ENCODE peak calls at places on chromosomes 16 and 17, in eight cellular contexts. I, F, B, C, Z, H, T and X are unnamed samples.
A peak's percentile ranks its signal among the peaks of the same experiment; 100 is the strongest.

GRCh38 chr16:35798885-35799426 is 2339.5 kb downstream of the TP53TG3F start:
- DNase-seq in I (no peak), F (peak; percentile 86), B (no peak), C (peak; percentile 78), Z (no peak), H (no peak), T (no peak), X (no peak)

GRCh38 chr17:38536661-38537060 is 69.1 kb downstream of the SRCIN1 start:
- DNase-seq in I (no peak), F (no peak), B (no peak), C (no peak), Z (no peak), H (no peak), T (no peak), X (no peak)

GRCh38 chr17:58094118-58094517 is 10.9 kb downstream of the DYNLL2 start:
- DNase-seq in I (no peak), F (no peak), B (no peak), C (peak; percentile 57), Z (no peak), H (no peak), T (no peak), X (no peak)

GRCh38 chr17:61205406-61205805 is 194.2 kb upstream of the TBX2 start:
- DNase-seq in I (no peak), F (no peak), B (no peak), C (no peak), Z (no peak), H (no peak), T (no peak), X (no peak)

GRCh38 chr17:16304832-16305231 is 48.4 kb downstream of the CENPV start:
- DNase-seq in I (no peak), F (no peak), B (peak; percentile 15), C (no peak), Z (no peak), H (no peak), T (no peak), X (peak; percentile 43)

GRCh38 chr17:45923511-45924268 is 29.3 kb downstream of the MAPT start:
- DNase-seq in I (peak; percentile 27), F (no peak), B (no peak), C (no peak), Z (peak; percentile 29), H (no peak), T (no peak), X (no peak)

GRCh38 chr17:4180791-4181190 is 37.8 kb downstream of the CYB5D2 start:
- DNase-seq in I (no peak), F (no peak), B (no peak), C (no peak), Z (no peak), H (no peak), T (no peak), X (no peak)

GRCh38 chr17:65064452-65065019 is 8.0 kb upstream of the GNA13 start:
- DNase-seq in I (peak; percentile 35), F (no peak), B (no peak), C (no peak), Z (no peak), H (no peak), T (no peak), X (peak; percentile 75)

GRCh38 chr17:77400445-77400870 is 259.7 kb downstream of the SEC14L1 start:
- DNase-seq in I (peak; percentile 74), F (no peak), B (no peak), C (no peak), Z (no peak), H (no peak), T (no peak), X (no peak)

GRCh38 chr17:82900741-82901140 is 60.9 kb upstream of the ZNF750 start:
- DNase-seq in I (peak; percentile 35), F (no peak), B (no peak), C (no peak), Z (no peak), H (no peak), T (no peak), X (no peak)

GRCh38 chr16:49327466-49327865 is 45.8 kb upstream of the CBLN1 start:
- DNase-seq in I (no peak), F (no peak), B (no peak), C (no peak), Z (no peak), H (no peak), T (no peak), X (no peak)

GRCh38 chr17:11506635-11507034 is 91.6 kb upstream of the DNAH9 start:
- DNase-seq in I (no peak), F (no peak), B (no peak), C (no peak), Z (no peak), H (no peak), T (no peak), X (peak; percentile 49)

GRCh38 chr17:78290671-78291070 is 59.2 kb downstream of the TMEM235 start:
- DNase-seq in I (no peak), F (no peak), B (no peak), C (no peak), Z (no peak), H (no peak), T (no peak), X (no peak)

GRCh38 chr17:40377832-40378231 is 13.3 kb upstream of the GJD3 start:
- DNase-seq in I (no peak), F (no peak), B (no peak), C (no peak), Z (no peak), H (no peak), T (no peak), X (no peak)

GRCh38 chr17:13437966-13438779 is 163.6 kb downstream of the HS3ST3A1 start:
- DNase-seq in I (no peak), F (no peak), B (no peak), C (peak; percentile 47), Z (no peak), H (no peak), T (no peak), X (no peak)

GRCh38 chr16:3816326-3816725 is 64.2 kb downstream of the CREBBP start:
- DNase-seq in I (no peak), F (no peak), B (no peak), C (no peak), Z (no peak), H (no peak), T (no peak), X (no peak)

GRCh38 chr16:28218109-28218508 is 6.3 kb upstream of the XPO6 start:
- DNase-seq in I (peak; percentile 76), F (no peak), B (peak; percentile 26), C (no peak), Z (no peak), H (peak; percentile 2), T (no peak), X (peak; percentile 65)

GRCh38 chr17:39092672-39093250 is 58.7 kb downstream of the PLXDC1 start:
- DNase-seq in I (no peak), F (no peak), B (no peak), C (no peak), Z (no peak), H (no peak), T (no peak), X (no peak)

GRCh38 chr17:35801583-35802224 is 6.3 kb upstream of the MMP28 start:
- DNase-seq in I (peak; percentile 38), F (no peak), B (no peak), C (no peak), Z (no peak), H (no peak), T (peak; percentile 36), X (no peak)

GRCh38 chr16:56294599-56294998 is 103.3 kb downstream of the GNAO1 start:
- DNase-seq in I (peak; percentile 72), F (no peak), B (no peak), C (no peak), Z (peak; percentile 43), H (no peak), T (no peak), X (peak; percentile 57)

GRCh38 chr16:629289-630023 is 1.3 kb upstream of the WFIKKN1 start:
- DNase-seq in I (no peak), F (no peak), B (no peak), C (no peak), Z (no peak), H (no peak), T (no peak), X (no peak)

GRCh38 chr16:8720080-8720966 is 45.9 kb downstream of the ABAT start:
- DNase-seq in I (no peak), F (peak; percentile 88), B (no peak), C (no peak), Z (no peak), H (peak; percentile 88), T (peak; percentile 20), X (peak; percentile 37)

GRCh38 chr16:89039756-89040155 is 53.9 kb upstream of the ACSF3 start:
- DNase-seq in I (no peak), F (no peak), B (no peak), C (no peak), Z (no peak), H (no peak), T (no peak), X (no peak)

GRCh38 chr16:46947900-46948547 is 25.4 kb downstream of the DNAJA2 start:
- DNase-seq in I (peak; percentile 74), F (peak; percentile 13), B (peak; percentile 66), C (no peak), Z (no peak), H (peak; percentile 21), T (no peak), X (peak; percentile 68)

GRCh38 chr16:6099102-6099501 is 1001.5 kb upstream of the EEF2KMT start:
- DNase-seq in I (no peak), F (no peak), B (no peak), C (no peak), Z (no peak), H (no peak), T (no peak), X (no peak)

GRCh38 chr16:2159052-2159838 is 3.7 kb downstream of the TRAF7 start:
- DNase-seq in I (peak; percentile 64), F (no peak), B (no peak), C (no peak), Z (no peak), H (no peak), T (peak; percentile 51), X (no peak)

GRCh38 chr17:74601944-74602572 is 10.0 kb upstream of the CD300LD start:
- DNase-seq in I (peak; percentile 54), F (peak; percentile 4), B (peak; percentile 66), C (no peak), Z (no peak), H (peak; percentile 13), T (no peak), X (peak; percentile 59)

GRCh38 chr17:32519769-32520701 is 33.2 kb downstream of the CDK5R1 start:
- DNase-seq in I (peak; percentile 47), F (no peak), B (no peak), C (no peak), Z (no peak), H (peak; percentile 78), T (no peak), X (no peak)